ENCODE peak calls at places on chromosomes 5 and 9, in seven cellular contexts. O, N, Q, T, F, C and D are unnamed samples.

GRCh38 chr5:143932584-143932983 is 120.6 kb downstream of the HMHB1 start:
- DNase-seq in O (no peak), N (peak; percentile 20), Q (no peak), T (peak; percentile 30), F (no peak), C (no peak), D (no peak)

GRCh38 chr9:133067006-133067405 is 5.2 kb downstream of the CEL start:
- DNase-seq in O (no peak), N (no peak), Q (no peak), T (no peak), F (no peak), C (no peak), D (no peak)

GRCh38 chr5:145847499-145848497 is 12.7 kb upstream of the PRELID2 start:
- DNase-seq in O (no peak), N (peak; percentile 91), Q (peak; percentile 47), T (peak; percentile 88), F (no peak), C (peak; percentile 60), D (no peak)

GRCh38 chr9:106738109-106738508 is 124.9 kb upstream of the ZNF462 start:
- DNase-seq in O (no peak), N (no peak), Q (no peak), T (no peak), F (no peak), C (no peak), D (no peak)

GRCh38 chr9:72363226-72363625 is 1.8 kb downstream of the ZFAND5 start:
- DNase-seq in O (no peak), N (no peak), Q (no peak), T (no peak), F (no peak), C (no peak), D (no peak)

GRCh38 chr5:6108981-6109595 is 269.3 kb downstream of the MED10 start:
- DNase-seq in O (no peak), N (no peak), Q (no peak), T (no peak), F (no peak), C (no peak), D (no peak)

GRCh38 chr9:4170231-4170630 is 129.6 kb downstream of the GLIS3 start:
- DNase-seq in O (no peak), N (peak; percentile 48), Q (no peak), T (no peak), F (no peak), C (no peak), D (no peak)

GRCh38 chr5:110909415-110909814 is 162.1 kb upstream of the TSLP start:
- DNase-seq in O (no peak), N (peak; percentile 52), Q (no peak), T (no peak), F (no peak), C (peak; percentile 4), D (no peak)

GRCh38 chr5:95647886-95648860 is 1.6 kb downstream of the RFESD start:
- DNase-seq in O (no peak), N (peak; percentile 39), Q (no peak), T (no peak), F (no peak), C (peak; percentile 49), D (no peak)

GRCh38 chr5:1809416-1810035 is 8.3 kb downstream of the NDUFS6 start:
- DNase-seq in O (no peak), N (no peak), Q (no peak), T (no peak), F (no peak), C (no peak), D (no peak)

GRCh38 chr9:135885100-135885853 is 22.1 kb downstream of the CAMSAP1 start:
- DNase-seq in O (no peak), N (peak; percentile 70), Q (no peak), T (no peak), F (no peak), C (no peak), D (no peak)

GRCh38 chr9:3936520-3937235 is 363.2 kb downstream of the GLIS3 start:
- DNase-seq in O (no peak), N (no peak), Q (no peak), T (no peak), F (no peak), C (peak; percentile 37), D (peak; percentile 82)

GRCh38 chr9:20728493-20729220 is 44.6 kb downstream of the FOCAD start:
- DNase-seq in O (no peak), N (peak; percentile 55), Q (peak; percentile 7), T (no peak), F (no peak), C (peak; percentile 74), D (no peak)

GRCh38 chr5:159682623-159683022 is 233.7 kb upstream of the ADRA1B start:
- DNase-seq in O (no peak), N (no peak), Q (no peak), T (no peak), F (no peak), C (peak; percentile 42), D (no peak)

GRCh38 chr9:25678147-25678666 is at the start of gene TUSC1:
- DNase-seq in O (no peak), N (peak; percentile 73), Q (peak; percentile 53), T (no peak), F (no peak), C (peak; percentile 90), D (peak; percentile 93)

GRCh38 chr9:85377751-85378289 is 363.9 kb downstream of the AGTPBP1 start:
- DNase-seq in O (no peak), N (peak; percentile 76), Q (no peak), T (no peak), F (no peak), C (no peak), D (no peak)

GRCh38 chr5:4199036-4199435 is 603.4 kb downstream of the IRX1 start:
- DNase-seq in O (no peak), N (no peak), Q (no peak), T (no peak), F (no peak), C (no peak), D (no peak)

GRCh38 chr5:76791461-76791860 is 27.4 kb upstream of the F2RL1 start:
- DNase-seq in O (no peak), N (peak; percentile 53), Q (no peak), T (peak; percentile 4), F (no peak), C (no peak), D (no peak)

GRCh38 chr5:65828507-65828906 is 97.9 kb upstream of the ERBIN start:
- DNase-seq in O (no peak), N (peak; percentile 52), Q (no peak), T (peak; percentile 71), F (no peak), C (no peak), D (no peak)

GRCh38 chr5:42756630-42757601 is at the start of gene CCDC152:
- DNase-seq in O (no peak), N (peak; percentile 51), Q (no peak), T (no peak), F (no peak), C (peak; percentile 47), D (no peak)

GRCh38 chr5:171712616-171713015 is 73.0 kb upstream of the SMIM23 start:
- DNase-seq in O (no peak), N (no peak), Q (no peak), T (no peak), F (no peak), C (peak; percentile 30), D (no peak)

GRCh38 chr5:68348447-68349222 is 133.1 kb downstream of the PIK3R1 start:
- DNase-seq in O (no peak), N (no peak), Q (no peak), T (no peak), F (no peak), C (no peak), D (no peak)

GRCh38 chr5:147321569-147321968 is 86.7 kb downstream of the STK32A start:
- DNase-seq in O (no peak), N (no peak), Q (no peak), T (no peak), F (no peak), C (no peak), D (no peak)

GRCh38 chr5:133868946-133869674 is 99.3 kb downstream of the C5orf15 start:
- DNase-seq in O (no peak), N (peak; percentile 73), Q (peak; percentile 31), T (peak; percentile 57), F (peak; percentile 75), C (peak; percentile 82), D (peak; percentile 83)
- TF ChIP-seq CTCF in O (peak; percentile 82), N (peak; percentile 72), Q (peak; percentile 84), T (peak; percentile 91), F (peak; percentile 88), C (peak; percentile 88), D (peak; percentile 83)

GRCh38 chr5:130011986-130012385 is 107.7 kb downstream of the CHSY3 start:
- DNase-seq in O (no peak), N (no peak), Q (no peak), T (no peak), F (no peak), C (no peak), D (no peak)
- TF ChIP-seq CTCF in O (no peak), N (no peak), Q (no peak), T (no peak), F (no peak), C (no peak), D (no peak)

GRCh38 chr5:24643255-24643654 is 1.5 kb downstream of the CDH10 start:
- DNase-seq in O (no peak), N (peak; percentile 11), Q (no peak), T (no peak), F (no peak), C (no peak), D (no peak)

GRCh38 chr5:24644757-24645156 is at the start of gene CDH10:
- DNase-seq in O (no peak), N (peak; percentile 77), Q (no peak), T (no peak), F (peak; percentile 62), C (peak; percentile 4), D (no peak)

GRCh38 chr5:24643880-24644279 is 898 bp downstream of the CDH10 start:
- DNase-seq in O (no peak), N (no peak), Q (no peak), T (no peak), F (no peak), C (no peak), D (no peak)

GRCh38 chr5:24646915-24647314 is 2.1 kb upstream of the CDH10 start:
- DNase-seq in O (no peak), N (no peak), Q (no peak), T (no peak), F (no peak), C (no peak), D (no peak)

DNA sequence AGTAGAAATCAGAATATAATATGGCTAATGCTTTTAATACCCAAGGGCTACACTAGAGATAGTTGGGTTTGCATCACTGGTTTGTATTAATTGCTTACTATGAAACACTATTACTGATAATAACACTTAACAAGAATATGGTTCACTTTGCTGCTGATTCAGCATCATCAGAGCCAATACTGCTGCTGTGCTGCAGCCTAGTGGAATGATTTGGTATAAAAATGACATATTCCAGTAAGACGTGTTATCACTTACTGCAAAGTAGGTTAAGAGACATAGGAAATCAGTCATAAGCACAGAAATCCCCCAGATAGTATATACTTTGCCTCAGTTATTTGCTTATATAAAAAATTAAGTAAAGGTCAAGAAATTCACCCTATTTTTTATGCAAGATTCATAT is 2.8 kb downstream of the CDH10 start:
- DNase-seq in O (no peak), N (peak; percentile 38), Q (no peak), T (peak; percentile 0), F (no peak), C (peak; percentile 12), D (no peak)
- TF ChIP-seq CTCF in O (peak; percentile 15), N (peak; percentile 16), Q (peak; percentile 19), T (peak; percentile 58), F (peak; percentile 71), C (peak; percentile 31), D (peak; percentile 47)

DNA sequence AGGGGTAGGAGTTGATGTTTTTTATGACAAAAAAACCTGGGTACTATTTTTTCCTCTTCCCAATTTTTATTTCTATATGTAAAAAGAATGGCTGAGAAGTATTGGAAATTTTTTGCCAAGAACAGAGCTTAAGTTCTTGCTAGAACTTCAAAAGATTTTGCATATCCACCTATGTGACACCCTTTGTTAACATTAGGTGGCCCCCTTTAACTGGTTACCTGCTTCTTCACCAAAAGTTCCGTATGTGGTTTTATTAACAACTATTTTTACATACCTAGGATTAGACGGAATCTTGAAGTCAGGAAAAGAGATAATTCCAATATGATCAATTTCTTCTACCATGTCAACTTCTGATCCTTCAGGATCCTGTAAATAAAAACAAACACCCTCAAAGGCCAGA is 15.5 kb downstream of the C5 start:
- DNase-seq in O (no peak), N (no peak), Q (no peak), T (no peak), F (no peak), C (no peak), D (no peak)
- TF ChIP-seq CTCF in O (no peak), N (no peak), Q (no peak), T (no peak), F (no peak), C (no peak), D (no peak)